ENCODE peak calls at places on chromosomes 4 and X, in eight cellular contexts. G, L, N, S, H, Z, Q and T are unnamed samples.

GRCh38 chr4:151661873-151662272 is 98.9 kb downstream of the GATB start:
- DNase-seq in L (no peak), S (no peak), G (no peak), N (no peak), H (no peak), Z (no peak), Q (no peak), T (no peak)

GRCh38 chr4:183838987-183839712 is 66.0 kb upstream of the STOX2 start:
- DNase-seq in N (no peak), Q (no peak), Z (no peak), L (no peak), G (peak), S (peak), H (no peak), T (peak)

GRCh38 chrX:7146026-7146702 is 1.3 kb upstream of the STS start:
- DNase-seq in N (no peak), L (no peak), S (no peak), Z (no peak), G (no peak), H (no peak), Q (no peak), T (no peak)

GRCh38 chr4:118754890-118755289 is 69.7 kb downstream of the METTL14 start:
- DNase-seq in G (no peak), H (no peak), Q (no peak), Z (no peak), L (no peak), S (no peak), N (no peak), T (no peak)

GRCh38 chr4:127364397-127364796 is 268.4 kb upstream of the INTU start:
- DNase-seq in H (no peak), G (no peak), S (no peak), Q (no peak), L (no peak), Z (peak), N (no peak), T (no peak)

GRCh38 chrX:150482537-150483217 is 85.7 kb upstream of the MTM1 start:
- DNase-seq in L (no peak), Z (no peak), G (peak), H (no peak), S (peak), N (no peak), Q (no peak), T (peak)

GRCh38 chrX:112083624-112084326 is 1.2 kb upstream of the TRPC5 start:
- DNase-seq in G (no peak), L (no peak), Z (no peak), N (no peak), Q (no peak), H (no peak), S (peak), T (no peak)

GRCh38 chr4:39083164-39083563 is 21.1 kb downstream of the KLHL5 start:
- DNase-seq in Q (no peak), L (no peak), N (no peak), G (peak), Z (no peak), S (no peak), H (no peak), T (peak)

GRCh38 chrX:134374910-134375309 is 85.1 kb upstream of the HPRT1 start:
- DNase-seq in Q (no peak), H (no peak), Z (no peak), N (no peak), S (no peak), L (no peak), G (no peak), T (no peak)

GRCh38 chr4:149884529-149885206 is 69.0 kb upstream of the IQCM start:
- DNase-seq in N (no peak), S (peak), H (no peak), Z (no peak), G (no peak), Q (no peak), L (no peak), T (no peak)

GRCh38 chrX:66030505-66031317 is 9.2 kb downstream of the VSIG4 start:
- DNase-seq in H (peak), L (peak), S (peak), Q (no peak), G (no peak), N (no peak), Z (no peak), T (no peak)

GRCh38 chr4:48196758-48197504 is 62.9 kb upstream of the TXK start:
- DNase-seq in Q (no peak), H (no peak), Z (no peak), N (no peak), L (no peak), S (no peak), G (no peak), T (no peak)

GRCh38 chr4:127965803-127966175 is 583 bp downstream of the ABHD18 start:
- DNase-seq in Q (peak), G (peak), H (peak), S (peak), N (no peak), L (peak), Z (peak), T (peak)

GRCh38 chrX:107205770-107206696 is at the start of the genes DNAAF6 and NUP62CL:
- DNase-seq in H (peak), Z (peak), G (peak), L (peak), S (peak), N (peak), Q (peak), T (peak)

GRCh38 chr4:21830272-21830671 is 118.3 kb downstream of the KCNIP4 start:
- DNase-seq in Z (no peak), N (no peak), H (no peak), S (no peak), Q (no peak), L (no peak), G (peak), T (no peak)

GRCh38 chr4:91997045-91997444 is 306.7 kb upstream of the GRID2 start:
- DNase-seq in L (no peak), S (no peak), Z (no peak), Q (no peak), H (no peak), G (no peak), N (no peak), T (no peak)

GRCh38 chr4:4480685-4481393 is 61.0 kb downstream of the STX18 start:
- DNase-seq in S (no peak), N (no peak), L (no peak), Q (no peak), H (no peak), G (no peak), Z (no peak), T (peak)

GRCh38 chr4:185358514-185359433 is 37.0 kb downstream of the LRP2BP start:
- DNase-seq in S (no peak), Z (no peak), N (no peak), H (no peak), Q (no peak), L (no peak), G (peak), T (peak)

GRCh38 chr4:107279729-107280128 is 243.6 kb upstream of the DKK2 start:
- DNase-seq in L (no peak), Q (no peak), G (peak), H (no peak), S (no peak), N (no peak), Z (no peak), T (no peak)